ENCODE peak calls at places on chromosomes 1 and 21, in six cellular contexts. Q, C, U, W, R and V are unnamed samples.

GRCh38 chr1:44254392-44254791 is 41.1 kb downstream of the DMAP1 start:
- DNase-seq in Q (no peak), C (no peak), U (no peak), W (no peak), R (no peak), V (no peak)

GRCh38 chr1:158509471-158510161 is 37.6 kb downstream of the OR10R2 start:
- DNase-seq in Q (peak), C (no peak), U (no peak), W (no peak), R (peak), V (no peak)

GRCh38 chr21:39232926-39233325 is 49.7 kb upstream of the PSMG1 start:
- DNase-seq in Q (no peak), C (no peak), U (no peak), W (no peak), R (no peak), V (no peak)

GRCh38 chr1:54866801-54867716 is 19.9 kb downstream of the DHCR24 start:
- DNase-seq in Q (no peak), C (no peak), U (no peak), W (no peak), R (peak), V (no peak)

GRCh38 chr1:161399257-161399998 is 31.8 kb upstream of the CFAP126 start:
- DNase-seq in Q (peak), C (peak), U (peak), W (peak), R (peak), V (peak)

GRCh38 chr1:32126770-32127169 is 18.9 kb downstream of the KPNA6 start:
- DNase-seq in Q (no peak), C (no peak), U (no peak), W (no peak), R (no peak), V (no peak)

GRCh38 chr1:15168479-15168878 is 14.9 kb downstream of the TMEM51 start:
- DNase-seq in Q (no peak), C (no peak), U (no peak), W (no peak), R (peak), V (no peak)

GRCh38 chr21:44793269-44794030 is 8.2 kb downstream of the UBE2G2 start:
- DNase-seq in Q (no peak), C (peak), U (peak), W (peak), R (peak), V (peak)

GRCh38 chr1:203267912-203268311 is 37.4 kb upstream of the BTG2 start:
- DNase-seq in Q (no peak), C (no peak), U (no peak), W (no peak), R (no peak), V (no peak)

GRCh38 chr1:34642679-34643078 is 112.2 kb upstream of the GJB5 start:
- DNase-seq in Q (no peak), C (no peak), U (no peak), W (no peak), R (peak), V (peak)

GRCh38 chr1:150111670-150112069 is 38.0 kb upstream of the PLEKHO1 start:
- DNase-seq in Q (no peak), C (no peak), U (no peak), W (no peak), R (no peak), V (no peak)

GRCh38 chr1:77220687-77221463 is 1.6 kb upstream of the PIGK start:
- DNase-seq in Q (no peak), C (no peak), U (no peak), W (no peak), R (no peak), V (no peak)

GRCh38 chr1:70745199-70745598 is 302.4 kb downstream of the PTGER3 start:
- DNase-seq in Q (no peak), C (no peak), U (no peak), W (no peak), R (peak), V (peak)

GRCh38 chr1:109425902-109426277 is 358 bp downstream of the PSMA5 start:
- DNase-seq in Q (no peak), C (peak), U (peak), W (no peak), R (peak), V (peak)

GRCh38 chr21:45123440-45123839 is 49.1 kb downstream of the ADARB1 start:
- DNase-seq in Q (no peak), C (no peak), U (no peak), W (no peak), R (no peak), V (peak)

GRCh38 chr1:22096036-22096435 is 43.5 kb downstream of the CDC42 start:
- DNase-seq in Q (no peak), C (no peak), U (no peak), W (no peak), R (no peak), V (no peak)

GRCh38 chr1:150764617-150765090 is 924 bp downstream of the CTSS start:
- DNase-seq in Q (no peak), C (no peak), U (no peak), W (no peak), R (peak), V (no peak)

GRCh38 chr1:10236405-10237156 is 26.2 kb downstream of the KIF1B start:
- DNase-seq in Q (no peak), C (no peak), U (no peak), W (no peak), R (no peak), V (no peak)

GRCh38 chr1:156167536-156167935 is 14.2 kb downstream of the SEMA4A start:
- DNase-seq in Q (no peak), C (no peak), U (no peak), W (no peak), R (no peak), V (peak)

GRCh38 chr1:78884685-78885452 is 121.7 kb downstream of the ADGRL4 start:
- DNase-seq in Q (no peak), C (no peak), U (no peak), W (no peak), R (no peak), V (peak)

GRCh38 chr1:9840176-9840575 is 16.4 kb upstream of the CLSTN1 start:
- DNase-seq in Q (no peak), C (no peak), U (no peak), W (no peak), R (no peak), V (peak)

GRCh38 chr1:162389021-162389818 is 7.7 kb downstream of the C1orf226 start:
- DNase-seq in Q (no peak), C (no peak), U (no peak), W (no peak), R (peak), V (peak)

GRCh38 chr1:151518431-151518830 is 7.2 kb downstream of the CGN start:
- DNase-seq in Q (no peak), C (no peak), U (no peak), W (no peak), R (no peak), V (no peak)

GRCh38 chr1:172456344-172456769 is 12.5 kb upstream of the PIGC start:
- DNase-seq in Q (no peak), C (no peak), U (no peak), W (no peak), R (no peak), V (no peak)

GRCh38 chr1:103509235-103509634 is 16.3 kb upstream of the RNPC3 start:
- DNase-seq in Q (no peak), C (no peak), U (no peak), W (no peak), R (no peak), V (no peak)

GRCh38 chr1:154607084-154607747 is 770 bp downstream of the ADAR start:
- DNase-seq in Q (no peak), C (peak), U (peak), W (no peak), R (peak), V (peak)

GRCh38 chr1:180424848-180425457 is 77.4 kb downstream of the ACBD6 start:
- DNase-seq in Q (no peak), C (no peak), U (no peak), W (no peak), R (no peak), V (peak)

GRCh38 chr1:38964140-38964548 is 22.5 kb upstream of the RHBDL2 start:
- DNase-seq in Q (no peak), C (peak), U (no peak), W (no peak), R (peak), V (peak)